ENCODE peak calls at places on chromosome 20, in five cellular contexts. One of them, this sample, is unnamed.

GRCh38 chr20:49608752-49609670 is 41.1 kb upstream of the PTGIS start:
- DNase-seq in activated CD4-positive, alpha-beta T cell treated with anti-CD3 and anti-CD28 coated beads, Interleukin-2, amount 50 U/mL, for 4 hours: peak
- DNase-seq in HT-29: peak
- DNase-seq in ACHN: peak
- DNase-seq in substantia nigra: peak
- DNase-seq in this sample: peak

GRCh38 chr20:47392015-47392720 is 35.7 kb upstream of the ZMYND8 start:
- DNase-seq in activated CD4-positive, alpha-beta T cell treated with anti-CD3 and anti-CD28 coated beads, Interleukin-2, amount 50 U/mL, for 4 hours: no peak
- DNase-seq in HT-29: peak
- DNase-seq in ACHN: peak
- DNase-seq in substantia nigra: no peak
- DNase-seq in this sample: no peak

GRCh38 chr20:460707-461106 is 1.6 kb downstream of the TBC1D20 start:
- DNase-seq in activated CD4-positive, alpha-beta T cell treated with anti-CD3 and anti-CD28 coated beads, Interleukin-2, amount 50 U/mL, for 4 hours: no peak
- DNase-seq in HT-29: no peak
- DNase-seq in ACHN: no peak
- DNase-seq in substantia nigra: no peak
- DNase-seq in this sample: no peak

GRCh38 chr20:36862857-36863668 is 12.9 kb upstream of the TLDC2 start:
- DNase-seq in activated CD4-positive, alpha-beta T cell treated with anti-CD3 and anti-CD28 coated beads, Interleukin-2, amount 50 U/mL, for 4 hours: no peak
- DNase-seq in HT-29: no peak
- DNase-seq in ACHN: no peak
- DNase-seq in substantia nigra: no peak
- DNase-seq in this sample: no peak

GRCh38 chr20:728022-728944 is 40.0 kb downstream of the SLC52A3 start:
- DNase-seq in activated CD4-positive, alpha-beta T cell treated with anti-CD3 and anti-CD28 coated beads, Interleukin-2, amount 50 U/mL, for 4 hours: peak
- DNase-seq in HT-29: peak
- DNase-seq in ACHN: peak
- DNase-seq in substantia nigra: no peak
- DNase-seq in this sample: peak

GRCh38 chr20:23434521-23435313 is 4.8 kb upstream of the CSTL1 start:
- DNase-seq in activated CD4-positive, alpha-beta T cell treated with anti-CD3 and anti-CD28 coated beads, Interleukin-2, amount 50 U/mL, for 4 hours: no peak
- DNase-seq in HT-29: no peak
- DNase-seq in ACHN: no peak
- DNase-seq in substantia nigra: no peak
- DNase-seq in this sample: no peak

GRCh38 chr20:45104786-45105185 is 3.9 kb upstream of the KCNS1 start:
- DNase-seq in activated CD4-positive, alpha-beta T cell treated with anti-CD3 and anti-CD28 coated beads, Interleukin-2, amount 50 U/mL, for 4 hours: no peak
- DNase-seq in HT-29: no peak
- DNase-seq in ACHN: peak
- DNase-seq in substantia nigra: no peak
- DNase-seq in this sample: no peak

GRCh38 chr20:54347216-54347833 is 128.1 kb upstream of the DOK5 start:
- DNase-seq in activated CD4-positive, alpha-beta T cell treated with anti-CD3 and anti-CD28 coated beads, Interleukin-2, amount 50 U/mL, for 4 hours: no peak
- DNase-seq in HT-29: no peak
- DNase-seq in ACHN: peak
- DNase-seq in substantia nigra: no peak
- DNase-seq in this sample: no peak

GRCh38 chr20:41358717-41359116 is 7.9 kb downstream of the EMILIN3 start:
- DNase-seq in activated CD4-positive, alpha-beta T cell treated with anti-CD3 and anti-CD28 coated beads, Interleukin-2, amount 50 U/mL, for 4 hours: no peak
- DNase-seq in HT-29: no peak
- DNase-seq in ACHN: no peak
- DNase-seq in substantia nigra: no peak
- DNase-seq in this sample: no peak

GRCh38 chr20:12072221-12072944 is 154.7 kb downstream of the BTBD3 start:
- DNase-seq in activated CD4-positive, alpha-beta T cell treated with anti-CD3 and anti-CD28 coated beads, Interleukin-2, amount 50 U/mL, for 4 hours: no peak
- DNase-seq in HT-29: no peak
- DNase-seq in ACHN: no peak
- DNase-seq in substantia nigra: no peak
- DNase-seq in this sample: no peak

GRCh38 chr20:51712501-51713212 is 55.5 kb downstream of the ATP9A start:
- DNase-seq in activated CD4-positive, alpha-beta T cell treated with anti-CD3 and anti-CD28 coated beads, Interleukin-2, amount 50 U/mL, for 4 hours: no peak
- DNase-seq in HT-29: peak
- DNase-seq in ACHN: peak
- DNase-seq in substantia nigra: no peak
- DNase-seq in this sample: no peak

GRCh38 chr20:61997372-61997771 is 68.3 kb downstream of the TAF4 start:
- DNase-seq in activated CD4-positive, alpha-beta T cell treated with anti-CD3 and anti-CD28 coated beads, Interleukin-2, amount 50 U/mL, for 4 hours: no peak
- DNase-seq in HT-29: no peak
- DNase-seq in ACHN: no peak
- DNase-seq in substantia nigra: no peak
- DNase-seq in this sample: no peak

GRCh38 chr20:22379472-22379871 is 204.9 kb downstream of the FOXA2 start:
- DNase-seq in activated CD4-positive, alpha-beta T cell treated with anti-CD3 and anti-CD28 coated beads, Interleukin-2, amount 50 U/mL, for 4 hours: no peak
- DNase-seq in HT-29: peak
- DNase-seq in ACHN: peak
- DNase-seq in substantia nigra: no peak
- DNase-seq in this sample: no peak

GRCh38 chr20:62776692-62777527 is 19.4 kb upstream of the MRGBP start:
- DNase-seq in activated CD4-positive, alpha-beta T cell treated with anti-CD3 and anti-CD28 coated beads, Interleukin-2, amount 50 U/mL, for 4 hours: peak
- DNase-seq in HT-29: peak
- DNase-seq in ACHN: peak
- DNase-seq in substantia nigra: no peak
- DNase-seq in this sample: peak

GRCh38 chr20:6766433-6766832 is 1.1 kb upstream of the BMP2 start:
- DNase-seq in activated CD4-positive, alpha-beta T cell treated with anti-CD3 and anti-CD28 coated beads, Interleukin-2, amount 50 U/mL, for 4 hours: no peak
- DNase-seq in HT-29: no peak
- DNase-seq in ACHN: no peak
- DNase-seq in substantia nigra: no peak
- DNase-seq in this sample: no peak

GRCh38 chr20:10655723-10656122 is 18.1 kb downstream of the JAG1 start:
- DNase-seq in activated CD4-positive, alpha-beta T cell treated with anti-CD3 and anti-CD28 coated beads, Interleukin-2, amount 50 U/mL, for 4 hours: no peak
- DNase-seq in HT-29: no peak
- DNase-seq in ACHN: no peak
- DNase-seq in substantia nigra: no peak
- DNase-seq in this sample: no peak

GRCh38 chr20:19947611-19948264 is 69.4 kb upstream of the NAA20 start:
- DNase-seq in activated CD4-positive, alpha-beta T cell treated with anti-CD3 and anti-CD28 coated beads, Interleukin-2, amount 50 U/mL, for 4 hours: no peak
- DNase-seq in HT-29: no peak
- DNase-seq in ACHN: no peak
- DNase-seq in substantia nigra: no peak
- DNase-seq in this sample: no peak

GRCh38 chr20:3753098-3753497 is 14.5 kb downstream of the ADISSP start:
- DNase-seq in activated CD4-positive, alpha-beta T cell treated with anti-CD3 and anti-CD28 coated beads, Interleukin-2, amount 50 U/mL, for 4 hours: peak
- DNase-seq in HT-29: peak
- DNase-seq in ACHN: peak
- DNase-seq in substantia nigra: peak
- DNase-seq in this sample: peak

This sample was measured in activated CD8-positive, alpha-beta memory T cell treated with anti-CD3 and anti-CD28 coated beads, Interleukin-2, amount 50 U/mL, for 4 hours.